ENCODE peak calls at places on chromosomes 3 and 15, in eight cellular contexts. O is HL-60, B is ascending aorta, N is natural killer cell, Q is neural crest cell, K is endothelial cell, P is uterus, F is AG04450. C is an unnamed sample.

GRCh38 chr3:95348879-95349278 is 1286.0 kb downstream of the NSUN3 start:
- DNase-seq in K (no peak), Q (no peak), B (no peak), N (no peak), F (no peak), O (no peak), P (no peak), C (no peak)

GRCh38 chr15:81239190-81239589 is 42.5 kb downstream of the IL16 start:
- DNase-seq in B (no peak), F (peak; percentile 21), O (no peak), N (no peak), K (no peak), Q (no peak), P (no peak), C (no peak)

GRCh38 chr3:17885986-17886385 is 143.6 kb upstream of the TBC1D5 start:
- DNase-seq in B (no peak), K (no peak), O (no peak), P (no peak), Q (no peak), F (no peak), N (no peak), C (no peak)

GRCh38 chr15:78213425-78213750 is 21.0 kb downstream of the ACSBG1 start:
- DNase-seq in B (peak; percentile 47), Q (no peak), O (no peak), N (no peak), K (no peak), P (no peak), F (no peak), C (no peak)

GRCh38 chr3:38454179-38454883 is 641 bp downstream of the ACVR2B start:
- DNase-seq in O (no peak), Q (peak; percentile 22), N (no peak), F (no peak), B (no peak), P (peak; percentile 39), K (peak; percentile 40), C (no peak)

GRCh38 chr3:15563190-15563589 is 38.2 kb downstream of the HACL1 start:
- DNase-seq in O (no peak), N (no peak), F (no peak), Q (no peak), P (no peak), B (no peak), K (no peak), C (no peak)

GRCh38 chr15:47822066-47822465 is 104.8 kb downstream of the SEMA6D start:
- DNase-seq in F (no peak), O (no peak), P (no peak), B (no peak), K (no peak), Q (no peak), N (no peak), C (no peak)

GRCh38 chr3:174442317-174442682 is 416.8 kb upstream of the NAALADL2 start:
- DNase-seq in P (no peak), K (no peak), B (no peak), F (no peak), Q (no peak), O (no peak), N (no peak), C (no peak)

GRCh38 chr15:49154359-49154758 is 1.0 kb downstream of the COPS2 start:
- DNase-seq in B (no peak), O (no peak), N (no peak), F (no peak), P (no peak), K (no peak), Q (no peak), C (no peak)

GRCh38 chr15:44545934-44546802 is 9.2 kb downstream of the EIF3J start:
- DNase-seq in B (no peak), K (no peak), F (no peak), N (no peak), P (no peak), O (no peak), Q (no peak), C (no peak)

GRCh38 chr3:195102609-195103467 is 168.1 kb downstream of the XXYLT1 start:
- DNase-seq in F (peak; percentile 88), B (no peak), O (no peak), K (no peak), N (no peak), P (peak; percentile 79), Q (no peak), C (no peak)

GRCh38 chr3:196932600-196932999 is 9.7 kb downstream of the NCBP2 start:
- DNase-seq in B (no peak), O (no peak), K (no peak), F (no peak), P (no peak), Q (no peak), N (no peak), C (no peak)

GRCh38 chr3:55486101-55486856 is 827 bp downstream of the WNT5A start:
- DNase-seq in B (peak; percentile 67), P (peak; percentile 82), K (peak; percentile 50), F (no peak), Q (peak; percentile 24), N (no peak), O (no peak), C (no peak)

GRCh38 chr3:188542196-188542595 is 388.2 kb downstream of the LPP start:
- DNase-seq in N (no peak), F (no peak), O (no peak), K (no peak), B (no peak), Q (no peak), P (no peak), C (no peak)

GRCh38 chr3:53599780-53600179 is 105.4 kb downstream of the CACNA1D start:
- DNase-seq in F (no peak), P (no peak), Q (no peak), N (no peak), B (no peak), O (no peak), K (no peak), C (no peak)

GRCh38 chr15:48596415-48596814 is 49.1 kb downstream of the FBN1 start:
- DNase-seq in Q (no peak), P (no peak), B (no peak), O (peak; percentile 27), F (no peak), K (no peak), N (no peak), C (no peak)

GRCh38 chr15:60932051-60932915 is 296.8 kb downstream of the RORA start:
- DNase-seq in B (peak; percentile 82), O (no peak), P (no peak), N (no peak), F (no peak), Q (no peak), K (no peak), C (no peak)
- TF ChIP-seq CTCF in B (peak; percentile 29), O (no peak), P (no peak), N (no peak), F (no peak), Q (no peak), K (no peak), C (no peak)

GRCh38 chr3:158221426-158221825 is 111.5 kb downstream of the RSRC1 start:
- DNase-seq in N (no peak), P (no peak), F (no peak), Q (no peak), K (no peak), B (no peak), O (no peak), C (no peak)
- TF ChIP-seq CTCF in N (no peak), P (no peak), F (no peak), Q (no peak), K (no peak), B (no peak), O (no peak), C (no peak)

GRCh38 chr3:132726341-132726823 is 4.2 kb upstream of the NPHP3 start:
- DNase-seq in F (no peak), P (no peak), O (no peak), N (no peak), Q (no peak), B (no peak), K (no peak), C (no peak)

GRCh38 chr3:132723551-132723950 is 1.3 kb upstream of the NPHP3 start:
- DNase-seq in Q (no peak), O (no peak), N (no peak), P (no peak), B (no peak), F (no peak), K (no peak), C (no peak)

GRCh38 chr3:132722165-132723023 is at the start of gene NPHP3:
- DNase-seq in N (peak; percentile 82), Q (peak; percentile 85), B (peak; percentile 98), F (peak; percentile 96), O (peak; percentile 88), P (peak; percentile 99), K (peak; percentile 96), C (peak; percentile 82)

GRCh38 chr3:132723024-132723462 is 834 bp upstream of the NPHP3 start:
- DNase-seq in B (no peak), P (no peak), Q (no peak), O (no peak), K (no peak), F (no peak), N (no peak), C (no peak)

DNA sequence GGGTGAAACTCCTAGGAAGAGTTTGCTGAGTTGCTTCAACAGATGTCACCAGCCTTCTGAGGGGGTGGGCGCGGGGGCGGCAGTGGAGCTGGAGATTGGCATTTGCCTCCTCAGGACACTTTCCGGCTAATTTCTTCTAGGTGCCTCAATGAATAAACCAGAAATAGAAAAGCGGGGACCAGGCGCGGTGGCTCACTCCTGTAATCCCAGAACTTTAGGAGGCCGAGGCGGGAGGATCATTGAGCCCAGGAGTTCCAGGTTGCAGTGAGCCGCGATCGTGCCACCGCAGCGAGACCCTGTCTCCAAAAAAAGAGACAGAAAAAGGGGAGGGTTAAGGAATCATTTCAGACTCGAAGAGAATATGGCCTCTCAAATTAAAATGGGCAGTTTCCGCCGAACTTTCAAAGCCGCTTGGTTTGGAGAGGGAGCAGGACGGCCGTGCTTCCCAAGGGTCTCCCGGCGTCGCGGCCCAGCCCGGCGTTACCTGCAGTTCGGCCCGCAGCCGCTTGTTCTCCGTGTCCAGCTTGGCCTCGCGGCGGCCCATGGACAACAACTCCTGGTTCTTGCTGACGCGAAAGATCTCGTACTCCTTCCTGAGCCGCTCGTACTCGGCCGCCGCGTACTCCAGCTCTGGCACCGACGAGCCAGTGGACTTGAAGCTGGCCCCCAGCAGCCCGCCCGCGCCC is 587 bp downstream of the NPHP3 start:
- DNase-seq in P (peak; percentile 60), B (peak; percentile 86), K (peak; percentile 76), N (no peak), O (no peak), F (no peak), Q (no peak), C (no peak)
- TF ChIP-seq CTCF in P (peak; percentile 30), B (peak; percentile 67), K (peak; percentile 47), N (no peak), O (no peak), F (peak; percentile 38), Q (peak; percentile 57), C (no peak)

GRCh38 chr3:169596126-169596525 is 67.4 kb downstream of the MECOM start:
- DNase-seq in P (no peak), K (no peak), Q (no peak), F (no peak), N (no peak), O (no peak), B (no peak), C (no peak)

GRCh38 chr3:169591159-169591951 is 72.2 kb downstream of the MECOM start:
- DNase-seq in F (no peak), O (no peak), K (no peak), Q (no peak), P (no peak), B (no peak), N (no peak), C (no peak)

GRCh38 chr3:169594402-169594801 is 69.1 kb downstream of the MECOM start:
- DNase-seq in O (no peak), B (no peak), Q (no peak), K (no peak), F (no peak), P (no peak), N (no peak), C (no peak)

GRCh38 chr3:169597083-169597609 is 66.4 kb downstream of the MECOM start:
- DNase-seq in K (no peak), F (no peak), P (no peak), Q (no peak), O (no peak), N (no peak), B (no peak), C (no peak)

GRCh38 chr3:169591983-169592644 is 71.4 kb downstream of the MECOM start:
- DNase-seq in N (no peak), F (no peak), K (no peak), P (no peak), B (no peak), Q (no peak), O (no peak), C (no peak)
- TF ChIP-seq CTCF in N (no peak), F (no peak), K (no peak), P (no peak), B (no peak), Q (no peak), O (no peak), C (no peak)